ENCODE peak calls at places on chromosomes 6 and 20, in four cellular contexts. One of them, this sample, is unnamed.

GRCh38 chr20:21146242-21146641 is 20.4 kb downstream of the KIZ start:
- DNase-seq in CD8-positive, alpha-beta T cell: no peak
- DNase-seq in colonic mucosa: no peak
- DNase-seq in SK-N-SH: no peak
- DNase-seq in this sample: no peak

GRCh38 chr6:90918361-90918760 is 331.5 kb upstream of the MAP3K7 start:
- DNase-seq in CD8-positive, alpha-beta T cell: no peak
- DNase-seq in colonic mucosa: no peak
- DNase-seq in SK-N-SH: no peak
- DNase-seq in this sample: no peak

GRCh38 chr6:152993431-152993830 is 9.1 kb downstream of the MTRF1L start:
- DNase-seq in CD8-positive, alpha-beta T cell: no peak
- DNase-seq in colonic mucosa: no peak
- DNase-seq in SK-N-SH: peak; percentile 28
- DNase-seq in this sample: no peak

GRCh38 chr6:56387621-56388413 is 140.4 kb upstream of the COL21A1 start:
- DNase-seq in CD8-positive, alpha-beta T cell: no peak
- DNase-seq in colonic mucosa: no peak
- DNase-seq in SK-N-SH: no peak
- DNase-seq in this sample: no peak

GRCh38 chr20:8756410-8756809 is 312.5 kb upstream of the PLCB4 start:
- DNase-seq in CD8-positive, alpha-beta T cell: no peak
- DNase-seq in colonic mucosa: no peak
- DNase-seq in SK-N-SH: no peak
- DNase-seq in this sample: peak; percentile 78

GRCh38 chr20:57619053-57619831 is 984 bp downstream of the ZBP1 start:
- DNase-seq in CD8-positive, alpha-beta T cell: peak; percentile 52
- DNase-seq in colonic mucosa: peak; percentile 50
- DNase-seq in SK-N-SH: no peak
- DNase-seq in this sample: no peak

GRCh38 chr20:57259179-57260021 is 7.0 kb downstream of the BMP7 start:
- DNase-seq in CD8-positive, alpha-beta T cell: no peak
- DNase-seq in colonic mucosa: no peak
- DNase-seq in SK-N-SH: no peak
- DNase-seq in this sample: no peak

GRCh38 chr20:21050710-21051109 is 55.4 kb downstream of the LINC00237 start:
- DNase-seq in CD8-positive, alpha-beta T cell: no peak
- DNase-seq in colonic mucosa: no peak
- DNase-seq in SK-N-SH: no peak
- DNase-seq in this sample: no peak

GRCh38 chr6:63805808-63806572 is 170.4 kb downstream of the PHF3 start:
- DNase-seq in CD8-positive, alpha-beta T cell: no peak
- DNase-seq in colonic mucosa: no peak
- DNase-seq in SK-N-SH: peak; percentile 4
- DNase-seq in this sample: no peak

GRCh38 chr20:34185766-34186620 is 55.2 kb upstream of the ASIP start:
- DNase-seq in CD8-positive, alpha-beta T cell: no peak
- DNase-seq in colonic mucosa: no peak
- DNase-seq in SK-N-SH: peak; percentile 56
- DNase-seq in this sample: no peak

GRCh38 chr6:39407446-39407993 is 85.0 kb upstream of the KCNK16 start:
- DNase-seq in CD8-positive, alpha-beta T cell: no peak
- DNase-seq in colonic mucosa: no peak
- DNase-seq in SK-N-SH: no peak
- DNase-seq in this sample: no peak

GRCh38 chr20:62755817-62756724 is 40.2 kb upstream of the MRGBP start:
- DNase-seq in CD8-positive, alpha-beta T cell: no peak
- DNase-seq in colonic mucosa: no peak
- DNase-seq in SK-N-SH: no peak
- DNase-seq in this sample: no peak

GRCh38 chr6:126339796-126340750 is at the start of gene CENPW:
- DNase-seq in CD8-positive, alpha-beta T cell: peak; percentile 88
- DNase-seq in colonic mucosa: peak; percentile 96
- DNase-seq in SK-N-SH: peak; percentile 85
- DNase-seq in this sample: peak; percentile 96

GRCh38 chr20:21395039-21395665 is 2.2 kb downstream of the NKX2-4 start:
- DNase-seq in CD8-positive, alpha-beta T cell: no peak
- DNase-seq in colonic mucosa: no peak
- DNase-seq in SK-N-SH: no peak
- DNase-seq in this sample: no peak

GRCh38 chr20:23407770-23408467 is 13.4 kb downstream of the NAPB start:
- DNase-seq in CD8-positive, alpha-beta T cell: no peak
- DNase-seq in colonic mucosa: no peak
- DNase-seq in SK-N-SH: no peak
- DNase-seq in this sample: no peak

GRCh38 chr20:54407446-54407845 is 67.9 kb upstream of the DOK5 start:
- DNase-seq in CD8-positive, alpha-beta T cell: no peak
- DNase-seq in colonic mucosa: no peak
- DNase-seq in SK-N-SH: no peak
- DNase-seq in this sample: no peak

GRCh38 chr20:50595988-50596693 is 86.0 kb downstream of the PTPN1 start:
- DNase-seq in CD8-positive, alpha-beta T cell: no peak
- DNase-seq in colonic mucosa: no peak
- DNase-seq in SK-N-SH: no peak
- DNase-seq in this sample: no peak

GRCh38 chr6:166707045-166707444 is 80.0 kb upstream of the RPS6KA2 start:
- DNase-seq in CD8-positive, alpha-beta T cell: no peak
- DNase-seq in colonic mucosa: peak; percentile 39
- DNase-seq in SK-N-SH: peak; percentile 45
- DNase-seq in this sample: peak; percentile 77

GRCh38 chr6:145875496-145876244 is 61.1 kb upstream of the FBXO30 start:
- DNase-seq in CD8-positive, alpha-beta T cell: no peak
- DNase-seq in colonic mucosa: no peak
- DNase-seq in SK-N-SH: no peak
- DNase-seq in this sample: no peak

GRCh38 chr6:74458536-74458935 is 747.3 kb downstream of the COL12A1 start:
- DNase-seq in CD8-positive, alpha-beta T cell: no peak
- DNase-seq in colonic mucosa: no peak
- DNase-seq in SK-N-SH: no peak
- DNase-seq in this sample: no peak

GRCh38 chr6:86477510-86478166 is 459.7 kb upstream of the HTR1E start:
- DNase-seq in CD8-positive, alpha-beta T cell: no peak
- DNase-seq in colonic mucosa: no peak
- DNase-seq in SK-N-SH: no peak
- DNase-seq in this sample: no peak

GRCh38 chr20:24612799-24613775 is 143.7 kb downstream of the SYNDIG1 start:
- DNase-seq in CD8-positive, alpha-beta T cell: no peak
- DNase-seq in colonic mucosa: no peak
- DNase-seq in SK-N-SH: no peak
- DNase-seq in this sample: no peak

GRCh38 chr6:149931501-149931900 is 8.6 kb upstream of the RAET1G start:
- DNase-seq in CD8-positive, alpha-beta T cell: no peak
- DNase-seq in colonic mucosa: no peak
- DNase-seq in SK-N-SH: no peak
- DNase-seq in this sample: no peak

GRCh38 chr6:5749016-5749665 is 257.6 kb downstream of the NRN1 start:
- DNase-seq in CD8-positive, alpha-beta T cell: no peak
- DNase-seq in colonic mucosa: no peak
- DNase-seq in SK-N-SH: no peak
- DNase-seq in this sample: no peak

GRCh38 chr20:7305971-7306370 is 538.5 kb downstream of the BMP2 start:
- DNase-seq in CD8-positive, alpha-beta T cell: no peak
- DNase-seq in colonic mucosa: no peak
- DNase-seq in SK-N-SH: no peak
- DNase-seq in this sample: no peak

GRCh38 chr6:135938588-135939215 is 87.2 kb downstream of the PDE7B start:
- DNase-seq in CD8-positive, alpha-beta T cell: no peak
- DNase-seq in colonic mucosa: no peak
- DNase-seq in SK-N-SH: peak; percentile 33
- DNase-seq in this sample: no peak

GRCh38 chr6:82015043-82015442 is 232.5 kb downstream of the IBTK start:
- DNase-seq in CD8-positive, alpha-beta T cell: no peak
- DNase-seq in colonic mucosa: no peak
- DNase-seq in SK-N-SH: no peak
- DNase-seq in this sample: no peak

GRCh38 chr6:1552296-1552761 is 57.4 kb upstream of the FOXC1 start:
- DNase-seq in CD8-positive, alpha-beta T cell: no peak
- DNase-seq in colonic mucosa: no peak
- DNase-seq in SK-N-SH: no peak
- DNase-seq in this sample: no peak

GRCh38 chr20:34951252-34951651 is 4.4 kb downstream of the GSS start:
- DNase-seq in CD8-positive, alpha-beta T cell: no peak
- DNase-seq in colonic mucosa: no peak
- DNase-seq in SK-N-SH: no peak
- DNase-seq in this sample: no peak

GRCh38 chr6:24009319-24009718 is 116.7 kb upstream of the NRSN1 start:
- DNase-seq in CD8-positive, alpha-beta T cell: no peak
- DNase-seq in colonic mucosa: no peak
- DNase-seq in SK-N-SH: peak; percentile 2
- DNase-seq in this sample: no peak

GRCh38 chr6:114282268-114282667 is 60.6 kb downstream of the HS3ST5 start:
- DNase-seq in CD8-positive, alpha-beta T cell: no peak
- DNase-seq in colonic mucosa: no peak
- DNase-seq in SK-N-SH: no peak
- DNase-seq in this sample: peak; percentile 35

GRCh38 chr20:17648306-17648646 is 33.8 kb downstream of the RRBP1 start:
- DNase-seq in CD8-positive, alpha-beta T cell: no peak
- DNase-seq in colonic mucosa: no peak
- DNase-seq in SK-N-SH: no peak
- DNase-seq in this sample: no peak

GRCh38 chr20:17648782-17649730 is 33.0 kb downstream of the RRBP1 start:
- DNase-seq in CD8-positive, alpha-beta T cell: peak; percentile 9
- DNase-seq in colonic mucosa: peak; percentile 58
- DNase-seq in SK-N-SH: peak; percentile 53
- DNase-seq in this sample: no peak

GRCh38 chr20:17650816-17651760 is 31.0 kb downstream of the RRBP1 start:
- DNase-seq in CD8-positive, alpha-beta T cell: no peak
- DNase-seq in colonic mucosa: no peak
- DNase-seq in SK-N-SH: no peak
- DNase-seq in this sample: no peak

GRCh38 chr20:17651761-17652388 is 30.2 kb downstream of the RRBP1 start:
- DNase-seq in CD8-positive, alpha-beta T cell: no peak
- DNase-seq in colonic mucosa: no peak
- DNase-seq in SK-N-SH: no peak
- DNase-seq in this sample: no peak

GRCh38 chr20:17650301-17650761 is 31.7 kb downstream of the RRBP1 start:
- DNase-seq in CD8-positive, alpha-beta T cell: no peak
- DNase-seq in colonic mucosa: no peak
- DNase-seq in SK-N-SH: no peak
- DNase-seq in this sample: no peak
- H3K4me1 ChIP-seq in CD8-positive, alpha-beta T cell: no peaks in the 10 kb centered on the region
- H3K4me1 ChIP-seq in colonic mucosa: peaks cover 17% of the 10 kb centered on the region
- H3K4me1 ChIP-seq in SK-N-SH: peaks cover 30% of the 10 kb centered on the region
- H3K4me1 ChIP-seq in this sample: peaks cover 9% of the 10 kb centered on the region

GRCh38 chr6:157218371-157219198 is 104.7 kb downstream of the TMEM242 start:
- DNase-seq in CD8-positive, alpha-beta T cell: no peak
- DNase-seq in colonic mucosa: peak; percentile 16
- DNase-seq in SK-N-SH: no peak
- DNase-seq in this sample: no peak

GRCh38 chr6:157221049-157221816 is 102.1 kb downstream of the TMEM242 start:
- DNase-seq in CD8-positive, alpha-beta T cell: peak; percentile 72
- DNase-seq in colonic mucosa: peak; percentile 95
- DNase-seq in SK-N-SH: peak; percentile 83
- DNase-seq in this sample: no peak

GRCh38 chr6:157221817-157222175 is 101.5 kb downstream of the TMEM242 start:
- DNase-seq in CD8-positive, alpha-beta T cell: no peak
- DNase-seq in colonic mucosa: no peak
- DNase-seq in SK-N-SH: no peak
- DNase-seq in this sample: no peak

GRCh38 chr6:157219201-157220200 is 103.8 kb downstream of the TMEM242 start:
- DNase-seq in CD8-positive, alpha-beta T cell: no peak
- DNase-seq in colonic mucosa: peak; percentile 50
- DNase-seq in SK-N-SH: no peak
- DNase-seq in this sample: no peak

DNA sequence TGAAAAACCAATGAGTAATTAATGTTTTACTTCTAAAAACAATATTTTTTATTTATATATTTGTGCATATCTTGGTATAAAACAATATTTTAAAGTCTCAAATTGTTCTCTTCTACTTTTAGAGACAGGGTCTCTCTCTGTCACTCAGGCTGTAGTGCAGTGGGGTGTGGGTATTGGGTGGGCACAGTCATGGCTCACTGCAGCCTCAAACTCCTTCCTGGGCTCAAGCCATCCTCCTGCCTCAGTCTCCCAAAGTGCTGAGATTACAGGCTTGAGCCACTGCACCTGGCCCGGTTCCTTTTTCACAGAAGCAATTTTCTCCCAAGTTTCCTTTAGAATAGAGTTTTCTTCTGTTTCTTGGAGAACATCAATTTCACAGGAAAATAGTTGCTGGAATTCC is 102.8 kb downstream of the TMEM242 start:
- DNase-seq in CD8-positive, alpha-beta T cell: no peak
- DNase-seq in colonic mucosa: no peak
- DNase-seq in SK-N-SH: no peak
- DNase-seq in this sample: no peak
- H3K4me3 ChIP-seq in CD8-positive, alpha-beta T cell: peak overlapping the region; percentile 68
- H3K4me3 ChIP-seq in colonic mucosa: no peak overlapping the region
- H3K4me3 ChIP-seq in SK-N-SH: no peak overlapping the region
- H3K4me3 ChIP-seq in this sample: no peak overlapping the region

GRCh38 chr6:142700676-142701185 is 244.2 kb downstream of the HIVEP2 start:
- DNase-seq in CD8-positive, alpha-beta T cell: no peak
- DNase-seq in colonic mucosa: no peak
- DNase-seq in SK-N-SH: no peak
- DNase-seq in this sample: no peak

GRCh38 chr6:142699391-142699790 is 245.6 kb downstream of the HIVEP2 start:
- DNase-seq in CD8-positive, alpha-beta T cell: no peak
- DNase-seq in colonic mucosa: no peak
- DNase-seq in SK-N-SH: no peak
- DNase-seq in this sample: no peak

GRCh38 chr6:142700032-142700431 is 244.9 kb downstream of the HIVEP2 start:
- DNase-seq in CD8-positive, alpha-beta T cell: no peak
- DNase-seq in colonic mucosa: no peak
- DNase-seq in SK-N-SH: no peak
- DNase-seq in this sample: no peak

GRCh38 chr6:142697912-142698311 is 247.1 kb downstream of the HIVEP2 start:
- DNase-seq in CD8-positive, alpha-beta T cell: no peak
- DNase-seq in colonic mucosa: no peak
- DNase-seq in SK-N-SH: no peak
- DNase-seq in this sample: no peak

GRCh38 chr6:142698751-142699150 is 246.2 kb downstream of the HIVEP2 start:
- DNase-seq in CD8-positive, alpha-beta T cell: no peak
- DNase-seq in colonic mucosa: no peak
- DNase-seq in SK-N-SH: no peak
- DNase-seq in this sample: no peak
- TF ChIP-seq CTCF in CD8-positive, alpha-beta T cell: no peak
- TF ChIP-seq CTCF in colonic mucosa: no peak
- TF ChIP-seq CTCF in SK-N-SH: peak; percentile 21
- TF ChIP-seq CTCF in this sample: peak; percentile 47

GRCh38 chr6:129679250-129679649 is 30.7 kb downstream of the ARHGAP18 start:
- DNase-seq in CD8-positive, alpha-beta T cell: no peak
- DNase-seq in colonic mucosa: no peak
- DNase-seq in SK-N-SH: no peak
- DNase-seq in this sample: no peak
- H3K4me1 ChIP-seq in CD8-positive, alpha-beta T cell: peaks cover 9% of the 10 kb centered on the region
- H3K4me1 ChIP-seq in colonic mucosa: peaks cover under 1% of the 10 kb centered on the region
- H3K4me1 ChIP-seq in SK-N-SH: no peaks in the 10 kb centered on the region
- H3K4me1 ChIP-seq in this sample: peaks cover 2% of the 10 kb centered on the region

This sample was measured in BE2C.